ENCODE peak calls at places on chromosomes 6 and 20, in ten cellular contexts. One of them, this sample, is unnamed.

GRCh38 chr6:14035448-14035847 is 82.1 kb upstream of the CD83 start:
- DNase-seq in uterus: no peak
- DNase-seq in adrenal gland: no peak
- DNase-seq in heart left ventricle: no peak
- DNase-seq in tibial nerve: no peak
- DNase-seq in breast epithelium: no peak
- DNase-seq in A549: no peak
- DNase-seq in body of pancreas: peak; percentile 55
- DNase-seq in H54: peak; percentile 84
- DNase-seq in right lobe of liver: no peak
- DNase-seq in this sample: no peak

GRCh38 chr6:44004625-44005506 is 122.4 kb downstream of the MRPL14 start:
- DNase-seq in uterus: no peak
- DNase-seq in adrenal gland: peak; percentile 50
- DNase-seq in heart left ventricle: peak; percentile 50
- DNase-seq in tibial nerve: no peak
- DNase-seq in breast epithelium: no peak
- DNase-seq in A549: no peak
- DNase-seq in body of pancreas: peak; percentile 44
- DNase-seq in H54: peak; percentile 82
- DNase-seq in right lobe of liver: no peak
- DNase-seq in this sample: no peak

GRCh38 chr6:26025894-26026832 is 61.1 kb upstream of the HFE start:
- DNase-seq in uterus: peak; percentile 94
- DNase-seq in adrenal gland: peak; percentile 98
- DNase-seq in heart left ventricle: peak; percentile 95
- DNase-seq in tibial nerve: peak; percentile 91
- DNase-seq in breast epithelium: peak; percentile 94
- DNase-seq in A549: peak; percentile 45
- DNase-seq in body of pancreas: peak; percentile 94
- DNase-seq in H54: no peak
- DNase-seq in right lobe of liver: peak; percentile 92
- DNase-seq in this sample: peak; percentile 99

GRCh38 chr20:4471221-4471620 is 250.5 kb upstream of the PRND start:
- DNase-seq in uterus: no peak
- DNase-seq in adrenal gland: no peak
- DNase-seq in heart left ventricle: no peak
- DNase-seq in tibial nerve: no peak
- DNase-seq in breast epithelium: no peak
- DNase-seq in A549: no peak
- DNase-seq in body of pancreas: no peak
- DNase-seq in H54: no peak
- DNase-seq in right lobe of liver: no peak
- DNase-seq in this sample: no peak

GRCh38 chr20:11432407-11432806 is 485.3 kb upstream of the BTBD3 start:
- DNase-seq in uterus: no peak
- DNase-seq in adrenal gland: no peak
- DNase-seq in heart left ventricle: no peak
- DNase-seq in tibial nerve: no peak
- DNase-seq in breast epithelium: no peak
- DNase-seq in A549: no peak
- DNase-seq in body of pancreas: no peak
- DNase-seq in H54: no peak
- DNase-seq in right lobe of liver: no peak
- DNase-seq in this sample: no peak

GRCh38 chr20:57801046-57801445 is 91.2 kb upstream of the PMEPA1 start:
- DNase-seq in uterus: no peak
- DNase-seq in adrenal gland: no peak
- DNase-seq in heart left ventricle: no peak
- DNase-seq in tibial nerve: no peak
- DNase-seq in breast epithelium: no peak
- DNase-seq in A549: no peak
- DNase-seq in body of pancreas: no peak
- DNase-seq in H54: no peak
- DNase-seq in right lobe of liver: no peak
- DNase-seq in this sample: no peak

GRCh38 chr20:14446446-14446845 is 109.0 kb upstream of the FLRT3 start:
- DNase-seq in uterus: no peak
- DNase-seq in adrenal gland: no peak
- DNase-seq in heart left ventricle: no peak
- DNase-seq in tibial nerve: no peak
- DNase-seq in breast epithelium: no peak
- DNase-seq in A549: no peak
- DNase-seq in body of pancreas: no peak
- DNase-seq in H54: no peak
- DNase-seq in right lobe of liver: no peak
- DNase-seq in this sample: no peak

GRCh38 chr20:10322073-10323012 is 103.7 kb downstream of the SNAP25 start:
- DNase-seq in uterus: no peak
- DNase-seq in adrenal gland: no peak
- DNase-seq in heart left ventricle: no peak
- DNase-seq in tibial nerve: no peak
- DNase-seq in breast epithelium: no peak
- DNase-seq in A549: no peak
- DNase-seq in body of pancreas: no peak
- DNase-seq in H54: no peak
- DNase-seq in right lobe of liver: no peak
- DNase-seq in this sample: no peak

GRCh38 chr6:81331526-81331925 is 421.0 kb downstream of the TENT5A start:
- DNase-seq in uterus: no peak
- DNase-seq in adrenal gland: no peak
- DNase-seq in heart left ventricle: no peak
- DNase-seq in tibial nerve: no peak
- DNase-seq in breast epithelium: no peak
- DNase-seq in A549: no peak
- DNase-seq in body of pancreas: no peak
- DNase-seq in H54: no peak
- DNase-seq in right lobe of liver: no peak
- DNase-seq in this sample: no peak

GRCh38 chr6:129133770-129134192 is 250.8 kb downstream of the LAMA2 start:
- DNase-seq in uterus: peak; percentile 26
- DNase-seq in adrenal gland: no peak
- DNase-seq in heart left ventricle: no peak
- DNase-seq in tibial nerve: no peak
- DNase-seq in breast epithelium: no peak
- DNase-seq in A549: no peak
- DNase-seq in body of pancreas: no peak
- DNase-seq in H54: no peak
- DNase-seq in right lobe of liver: no peak
- DNase-seq in this sample: no peak

GRCh38 chr20:57065646-57066045 is 200.8 kb downstream of the BMP7 start:
- DNase-seq in uterus: no peak
- DNase-seq in adrenal gland: no peak
- DNase-seq in heart left ventricle: no peak
- DNase-seq in tibial nerve: no peak
- DNase-seq in breast epithelium: no peak
- DNase-seq in A549: no peak
- DNase-seq in body of pancreas: no peak
- DNase-seq in H54: no peak
- DNase-seq in right lobe of liver: no peak
- DNase-seq in this sample: no peak

GRCh38 chr6:81751388-81752083 is 945 bp downstream of the TENT5A start:
- DNase-seq in uterus: peak; percentile 58
- DNase-seq in adrenal gland: peak; percentile 74
- DNase-seq in heart left ventricle: peak; percentile 57
- DNase-seq in tibial nerve: peak; percentile 22
- DNase-seq in breast epithelium: peak; percentile 69
- DNase-seq in A549: peak; percentile 2
- DNase-seq in body of pancreas: peak; percentile 67
- DNase-seq in H54: peak; percentile 15
- DNase-seq in right lobe of liver: peak; percentile 70
- DNase-seq in this sample: peak; percentile 85

GRCh38 chr6:105164418-105164817 is 15.4 kb downstream of the POPDC3 start:
- DNase-seq in uterus: no peak
- DNase-seq in adrenal gland: no peak
- DNase-seq in heart left ventricle: no peak
- DNase-seq in tibial nerve: no peak
- DNase-seq in breast epithelium: no peak
- DNase-seq in A549: no peak
- DNase-seq in body of pancreas: no peak
- DNase-seq in H54: no peak
- DNase-seq in right lobe of liver: no peak
- DNase-seq in this sample: no peak

GRCh38 chr6:170049641-170050491 is 241.0 kb downstream of the DLL1 start:
- DNase-seq in uterus: peak; percentile 94
- DNase-seq in adrenal gland: peak; percentile 71
- DNase-seq in heart left ventricle: peak; percentile 70
- DNase-seq in tibial nerve: peak; percentile 48
- DNase-seq in breast epithelium: peak; percentile 55
- DNase-seq in A549: no peak
- DNase-seq in body of pancreas: peak; percentile 45
- DNase-seq in H54: no peak
- DNase-seq in right lobe of liver: peak; percentile 67
- DNase-seq in this sample: peak; percentile 99

GRCh38 chr20:46272389-46273047 is 35.8 kb downstream of the CDH22 start:
- DNase-seq in uterus: no peak
- DNase-seq in adrenal gland: no peak
- DNase-seq in heart left ventricle: no peak
- DNase-seq in tibial nerve: no peak
- DNase-seq in breast epithelium: no peak
- DNase-seq in A549: no peak
- DNase-seq in body of pancreas: no peak
- DNase-seq in H54: no peak
- DNase-seq in right lobe of liver: no peak
- DNase-seq in this sample: no peak

GRCh38 chr6:56532766-56533551 is 109.7 kb downstream of the DST start:
- DNase-seq in uterus: no peak
- DNase-seq in adrenal gland: no peak
- DNase-seq in heart left ventricle: no peak
- DNase-seq in tibial nerve: no peak
- DNase-seq in breast epithelium: no peak
- DNase-seq in A549: no peak
- DNase-seq in body of pancreas: no peak
- DNase-seq in H54: no peak
- DNase-seq in right lobe of liver: no peak
- DNase-seq in this sample: no peak

GRCh38 chr6:163841733-163842132 is 427.2 kb downstream of the QKI start:
- DNase-seq in uterus: no peak
- DNase-seq in adrenal gland: no peak
- DNase-seq in heart left ventricle: no peak
- DNase-seq in tibial nerve: no peak
- DNase-seq in breast epithelium: no peak
- DNase-seq in A549: no peak
- DNase-seq in body of pancreas: no peak
- DNase-seq in H54: no peak
- DNase-seq in right lobe of liver: no peak
- DNase-seq in this sample: no peak

GRCh38 chr6:56772737-56773184 is 130.1 kb upstream of the DST start:
- DNase-seq in uterus: no peak
- DNase-seq in adrenal gland: peak; percentile 44
- DNase-seq in heart left ventricle: peak; percentile 29
- DNase-seq in tibial nerve: no peak
- DNase-seq in breast epithelium: no peak
- DNase-seq in A549: peak; percentile 16
- DNase-seq in body of pancreas: no peak
- DNase-seq in H54: peak; percentile 53
- DNase-seq in right lobe of liver: no peak
- DNase-seq in this sample: peak; percentile 78

DNA sequence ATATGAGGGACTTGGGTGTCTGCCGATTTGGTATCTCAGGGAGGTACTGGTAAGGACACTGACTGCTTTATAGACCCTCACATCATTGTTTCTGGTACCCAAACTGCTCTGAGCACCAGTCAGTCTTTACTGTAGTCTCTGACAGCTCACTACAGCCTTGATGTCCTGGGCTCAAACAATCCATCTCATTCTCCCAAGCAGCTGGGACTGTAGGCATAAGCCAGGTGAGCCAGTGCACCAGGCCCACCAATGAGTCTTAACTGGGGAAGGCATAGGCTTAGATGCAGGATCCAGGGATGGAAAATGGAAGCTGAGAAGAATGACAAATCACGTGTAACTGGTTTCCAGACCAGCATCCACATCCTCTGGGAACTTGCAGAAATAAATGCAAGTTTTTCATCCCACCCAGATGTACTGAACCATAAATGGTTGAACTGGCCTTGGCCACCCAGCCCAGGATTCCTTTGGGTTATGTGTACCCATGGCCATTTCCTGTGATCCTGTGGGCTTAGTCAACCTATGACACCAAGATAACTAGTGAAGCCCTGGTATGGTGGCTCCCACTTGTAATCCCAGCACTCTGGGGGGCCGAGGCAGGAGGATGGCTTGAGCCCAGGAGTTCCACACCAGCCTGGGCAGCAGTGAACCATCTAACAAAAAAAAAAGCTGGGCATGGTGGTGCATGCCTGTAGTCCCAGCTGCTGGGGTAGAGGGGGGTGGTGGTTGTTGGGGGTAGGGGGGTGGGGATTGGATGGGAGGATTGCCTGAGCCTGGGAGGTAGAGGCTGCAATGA is 5.8 kb downstream of the TUBB start:
- DNase-seq in uterus: no peak
- DNase-seq in adrenal gland: no peak
- DNase-seq in heart left ventricle: no peak
- DNase-seq in tibial nerve: no peak
- DNase-seq in breast epithelium: no peak
- DNase-seq in A549: no peak
- DNase-seq in body of pancreas: no peak
- DNase-seq in H54: no peak
- DNase-seq in right lobe of liver: no peak
- DNase-seq in this sample: no peak
- TF ChIP-seq POLR2A in uterus: no peak
- TF ChIP-seq POLR2A in adrenal gland: peak; percentile 6
- TF ChIP-seq POLR2A in heart left ventricle: no peak
- TF ChIP-seq POLR2A in tibial nerve: no peak
- TF ChIP-seq POLR2A in breast epithelium: no peak
- TF ChIP-seq POLR2A in A549: no peak
- TF ChIP-seq POLR2A in body of pancreas: no peak
- TF ChIP-seq POLR2A in H54: no peak
- TF ChIP-seq POLR2A in right lobe of liver: no peak
- TF ChIP-seq POLR2A in this sample: no peak

GRCh38 chr6:30882764-30883475 is 1.4 kb upstream of the DDR1 start:
- DNase-seq in uterus: peak; percentile 53
- DNase-seq in adrenal gland: peak; percentile 57
- DNase-seq in heart left ventricle: no peak
- DNase-seq in tibial nerve: no peak
- DNase-seq in breast epithelium: peak; percentile 89
- DNase-seq in A549: peak; percentile 19
- DNase-seq in body of pancreas: peak; percentile 87
- DNase-seq in H54: no peak
- DNase-seq in right lobe of liver: no peak
- DNase-seq in this sample: no peak
- TF ChIP-seq POLR2A in uterus: peak; percentile 5
- TF ChIP-seq POLR2A in adrenal gland: no peak
- TF ChIP-seq POLR2A in heart left ventricle: no peak
- TF ChIP-seq POLR2A in tibial nerve: no peak
- TF ChIP-seq POLR2A in breast epithelium: no peak
- TF ChIP-seq POLR2A in A549: no peak
- TF ChIP-seq POLR2A in body of pancreas: peak; percentile 22
- TF ChIP-seq POLR2A in H54: no peak
- TF ChIP-seq POLR2A in right lobe of liver: no peak
- TF ChIP-seq POLR2A in this sample: no peak

GRCh38 chr6:42879372-42880239 is at the start of gene RPL7L1:
- DNase-seq in uterus: peak; percentile 79
- DNase-seq in adrenal gland: peak; percentile 85
- DNase-seq in heart left ventricle: peak; percentile 85
- DNase-seq in tibial nerve: peak; percentile 70
- DNase-seq in breast epithelium: peak; percentile 79
- DNase-seq in A549: peak; percentile 50
- DNase-seq in body of pancreas: peak; percentile 79
- DNase-seq in H54: peak; percentile 73
- DNase-seq in right lobe of liver: peak; percentile 84
- DNase-seq in this sample: peak; percentile 93
- TF ChIP-seq POLR2A in uterus: peak; percentile 50
- TF ChIP-seq POLR2A in adrenal gland: peak; percentile 83
- TF ChIP-seq POLR2A in heart left ventricle: peak; percentile 38
- TF ChIP-seq POLR2A in tibial nerve: peak; percentile 64
- TF ChIP-seq POLR2A in breast epithelium: peak; percentile 38
- TF ChIP-seq POLR2A in A549: peak; percentile 58
- TF ChIP-seq POLR2A in body of pancreas: peak; percentile 35
- TF ChIP-seq POLR2A in H54: peak; percentile 71
- TF ChIP-seq POLR2A in right lobe of liver: peak; percentile 66
- TF ChIP-seq POLR2A in this sample: peak; percentile 54

GRCh38 chr20:49283703-49284625 is 6.1 kb upstream of the ZNFX1 start:
- DNase-seq in uterus: no peak
- DNase-seq in adrenal gland: no peak
- DNase-seq in heart left ventricle: no peak
- DNase-seq in tibial nerve: no peak
- DNase-seq in breast epithelium: no peak
- DNase-seq in A549: no peak
- DNase-seq in body of pancreas: no peak
- DNase-seq in H54: no peak
- DNase-seq in right lobe of liver: no peak
- DNase-seq in this sample: no peak
- TF ChIP-seq POLR2A in uterus: no peak
- TF ChIP-seq POLR2A in adrenal gland: no peak
- TF ChIP-seq POLR2A in heart left ventricle: no peak
- TF ChIP-seq POLR2A in tibial nerve: no peak
- TF ChIP-seq POLR2A in breast epithelium: no peak
- TF ChIP-seq POLR2A in A549: no peak
- TF ChIP-seq POLR2A in body of pancreas: no peak
- TF ChIP-seq POLR2A in H54: no peak
- TF ChIP-seq POLR2A in right lobe of liver: no peak
- TF ChIP-seq POLR2A in this sample: no peak

This sample was measured in sigmoid colon.